ENCODE peak calls at places on chromosomes 11 and 22, in four cellular contexts. X is activated naive CD4-positive, alpha-beta T cell; C is stimulated activated CD8-positive, alpha-beta memory T cell treated with anti-CD3 and anti-CD28 coated beads, Interleukin-15, amount 100 ng/mL, for 24 hours; E is HEK293T. R is an unnamed sample.

GRCh38 chr22:37708580-37709444 is 12.0 kb downstream of the TRIOBP start:
- DNase-seq in E (no peak), X (no peak), C (no peak), R (no peak)

GRCh38 chr22:29855611-29856181 is 17.6 kb upstream of the ASCC2 start:
- DNase-seq in E (no peak), X (no peak), C (no peak), R (no peak)

GRCh38 chr11:79768343-79768742 is 327.5 kb upstream of the TENM4 start:
- DNase-seq in X (no peak), E (no peak), C (no peak), R (no peak)

GRCh38 chr11:61384271-61385242 is 7.8 kb upstream of the TMEM216 start:
- DNase-seq in X (no peak), C (no peak), E (peak), R (no peak)

GRCh38 chr11:10909141-10909883 is 51.5 kb upstream of the ZBED5 start:
- DNase-seq in C (no peak), E (no peak), X (no peak), R (no peak)

GRCh38 chr11:120028181-120028935 is 109.6 kb downstream of the TRIM29 start:
- DNase-seq in C (no peak), E (no peak), X (no peak), R (no peak)

GRCh38 chr22:37632174-37633081 is 7.0 kb upstream of the SH3BP1 start:
- DNase-seq in E (no peak), C (no peak), X (no peak), R (no peak)

GRCh38 chr22:19555651-19556050 is 31.4 kb upstream of the CLDN5 start:
- DNase-seq in C (no peak), E (no peak), X (no peak), R (no peak)

GRCh38 chr11:99020324-99021225 is at the start of gene CNTN5:
- DNase-seq in C (no peak), X (no peak), E (peak), R (peak)

GRCh38 chr11:69274531-69275016 is 19.4 kb upstream of the MYEOV start:
- DNase-seq in C (no peak), E (no peak), X (no peak), R (no peak)

GRCh38 chr11:67136156-67136555 is 17.1 kb downstream of the KDM2A start:
- DNase-seq in X (no peak), E (no peak), C (no peak), R (no peak)

GRCh38 chr11:73734996-73735395 is 25.9 kb downstream of the RAB6A start:
- DNase-seq in E (no peak), C (no peak), X (no peak), R (no peak)

GRCh38 chr11:8080674-8081590 is at the start of gene TUB:
- DNase-seq in E (peak), X (no peak), C (no peak), R (no peak)

GRCh38 chr11:17498475-17498874 is 21.8 kb upstream of the ABCC8 start:
- DNase-seq in X (no peak), E (no peak), C (no peak), R (no peak)

GRCh38 chr11:100855466-100856067 is 168.5 kb downstream of the ARHGAP42 start:
- DNase-seq in C (no peak), E (no peak), X (no peak), R (no peak)

GRCh38 chr11:132904566-132904965 is 627.7 kb downstream of the OPCML start:
- DNase-seq in X (no peak), C (no peak), E (no peak), R (no peak)

GRCh38 chr22:37166675-37167066 is 17.0 kb upstream of the IL2RB start:
- DNase-seq in C (peak), E (peak), X (peak), R (peak)

GRCh38 chr11:61827573-61828378 is at the start of gene FADS2:
- DNase-seq in E (peak), C (peak), X (peak), R (peak)

GRCh38 chr11:77175869-77176539 is 48.0 kb downstream of the MYO7A start:
- DNase-seq in C (no peak), E (no peak), X (no peak), R (no peak)

R was measured in neuronal stem cell.